ENCODE peak calls at places on chromosomes 4 and X, in six cellular contexts. One of them, this sample, is unnamed.

GRCh38 chr4:2248044-2248780 is 6.3 kb upstream of the HAUS3 start:
- DNase-seq in SK-N-SH: peak
- DNase-seq in sigmoid colon: no peak
- DNase-seq in spleen: peak
- DNase-seq in GM12878: no peak
- DNase-seq in HCT116: no peak
- DNase-seq in this sample: no peak

GRCh38 chrX:64894454-64895038 is 81.7 kb downstream of the ZC4H2 start:
- DNase-seq in SK-N-SH: peak
- DNase-seq in sigmoid colon: no peak
- DNase-seq in spleen: no peak
- DNase-seq in GM12878: no peak
- DNase-seq in HCT116: peak
- DNase-seq in this sample: no peak

GRCh38 chr4:110009526-110009925 is 96.8 kb downstream of the EGF start:
- DNase-seq in SK-N-SH: no peak
- DNase-seq in sigmoid colon: no peak
- DNase-seq in spleen: no peak
- DNase-seq in GM12878: no peak
- DNase-seq in HCT116: no peak
- DNase-seq in this sample: no peak

GRCh38 chrX:150929058-150929457 is 30.6 kb upstream of the CD99L2 start:
- DNase-seq in SK-N-SH: no peak
- DNase-seq in sigmoid colon: no peak
- DNase-seq in spleen: no peak
- DNase-seq in GM12878: no peak
- DNase-seq in HCT116: no peak
- DNase-seq in this sample: no peak

GRCh38 chrX:120549483-120550452 is 11.0 kb downstream of the CUL4B start:
- DNase-seq in SK-N-SH: no peak
- DNase-seq in sigmoid colon: no peak
- DNase-seq in spleen: no peak
- DNase-seq in GM12878: no peak
- DNase-seq in HCT116: peak
- DNase-seq in this sample: no peak

GRCh38 chrX:116961872-116962582 is 499.3 kb upstream of the CT83 start:
- DNase-seq in SK-N-SH: peak
- DNase-seq in sigmoid colon: no peak
- DNase-seq in spleen: no peak
- DNase-seq in GM12878: no peak
- DNase-seq in HCT116: no peak
- DNase-seq in this sample: no peak

GRCh38 chr4:27861381-27861787 is 1000.7 kb downstream of the STIM2 start:
- DNase-seq in SK-N-SH: peak
- DNase-seq in sigmoid colon: no peak
- DNase-seq in spleen: no peak
- DNase-seq in GM12878: no peak
- DNase-seq in HCT116: peak
- DNase-seq in this sample: no peak

GRCh38 chr4:102494603-102495002 is 6.6 kb upstream of the NFKB1 start:
- DNase-seq in SK-N-SH: no peak
- DNase-seq in sigmoid colon: no peak
- DNase-seq in spleen: no peak
- DNase-seq in GM12878: no peak
- DNase-seq in HCT116: no peak
- DNase-seq in this sample: no peak

GRCh38 chr4:11904117-11904535 is 475.4 kb upstream of the HS3ST1 start:
- DNase-seq in SK-N-SH: no peak
- DNase-seq in sigmoid colon: no peak
- DNase-seq in spleen: peak
- DNase-seq in GM12878: no peak
- DNase-seq in HCT116: no peak
- DNase-seq in this sample: no peak

GRCh38 chr4:60890743-60891142 is 309.4 kb upstream of the ADGRL3 start:
- DNase-seq in SK-N-SH: no peak
- DNase-seq in sigmoid colon: no peak
- DNase-seq in spleen: no peak
- DNase-seq in GM12878: no peak
- DNase-seq in HCT116: no peak
- DNase-seq in this sample: no peak

GRCh38 chrX:19225906-19226305 is 103.6 kb upstream of the ADGRG2 start:
- DNase-seq in SK-N-SH: peak
- DNase-seq in sigmoid colon: no peak
- DNase-seq in spleen: no peak
- DNase-seq in GM12878: no peak
- DNase-seq in HCT116: no peak
- DNase-seq in this sample: no peak

GRCh38 chr4:53841711-53842110 is 222.7 kb downstream of the CHIC2 start:
- DNase-seq in SK-N-SH: no peak
- DNase-seq in sigmoid colon: no peak
- DNase-seq in spleen: no peak
- DNase-seq in GM12878: no peak
- DNase-seq in HCT116: no peak
- DNase-seq in this sample: no peak

GRCh38 chr4:1113311-1114009 is at the start of gene RNF212:
- DNase-seq in SK-N-SH: peak
- DNase-seq in sigmoid colon: no peak
- DNase-seq in spleen: no peak
- DNase-seq in GM12878: no peak
- DNase-seq in HCT116: no peak
- DNase-seq in this sample: peak

GRCh38 chrX:68060506-68061205 is 372.6 kb downstream of the OPHN1 start:
- DNase-seq in SK-N-SH: no peak
- DNase-seq in sigmoid colon: no peak
- DNase-seq in spleen: no peak
- DNase-seq in GM12878: no peak
- DNase-seq in HCT116: no peak
- DNase-seq in this sample: no peak

GRCh38 chr4:147134536-147135210 is 189.0 kb upstream of the TTC29 start:
- DNase-seq in SK-N-SH: no peak
- DNase-seq in sigmoid colon: no peak
- DNase-seq in spleen: no peak
- DNase-seq in GM12878: no peak
- DNase-seq in HCT116: no peak
- DNase-seq in this sample: no peak

GRCh38 chrX:102341867-102342266 is 94.9 kb downstream of the NXF2 start:
- DNase-seq in SK-N-SH: no peak
- DNase-seq in sigmoid colon: no peak
- DNase-seq in spleen: no peak
- DNase-seq in GM12878: no peak
- DNase-seq in HCT116: no peak
- DNase-seq in this sample: no peak

GRCh38 chr4:55758570-55758969 is 61.0 kb upstream of the EXOC1L start:
- DNase-seq in SK-N-SH: no peak
- DNase-seq in sigmoid colon: no peak
- DNase-seq in spleen: no peak
- DNase-seq in GM12878: no peak
- DNase-seq in HCT116: no peak
- DNase-seq in this sample: no peak

GRCh38 chr4:108193891-108194672 is 25.4 kb upstream of the LEF1 start:
- DNase-seq in SK-N-SH: no peak
- DNase-seq in sigmoid colon: no peak
- DNase-seq in spleen: no peak
- DNase-seq in GM12878: no peak
- DNase-seq in HCT116: no peak
- DNase-seq in this sample: no peak

GRCh38 chr4:17142232-17142711 is 243.8 kb upstream of the LDB2 start:
- DNase-seq in SK-N-SH: no peak
- DNase-seq in sigmoid colon: no peak
- DNase-seq in spleen: no peak
- DNase-seq in GM12878: no peak
- DNase-seq in HCT116: no peak
- DNase-seq in this sample: no peak

GRCh38 chr4:70628444-70628843 is at the start of gene ENAM:
- DNase-seq in SK-N-SH: no peak
- DNase-seq in sigmoid colon: no peak
- DNase-seq in spleen: no peak
- DNase-seq in GM12878: no peak
- DNase-seq in HCT116: no peak
- DNase-seq in this sample: no peak

GRCh38 chr4:22444813-22445212 is 71.1 kb downstream of the ADGRA3 start:
- DNase-seq in SK-N-SH: no peak
- DNase-seq in sigmoid colon: no peak
- DNase-seq in spleen: no peak
- DNase-seq in GM12878: no peak
- DNase-seq in HCT116: no peak
- DNase-seq in this sample: no peak

GRCh38 chrX:153406903-153407302 is 4.4 kb upstream of the ZFP92 start:
- DNase-seq in SK-N-SH: no peak
- DNase-seq in sigmoid colon: no peak
- DNase-seq in spleen: peak
- DNase-seq in GM12878: no peak
- DNase-seq in HCT116: no peak
- DNase-seq in this sample: no peak

GRCh38 chrX:17082831-17083230 is 136.4 kb downstream of the REPS2 start:
- DNase-seq in SK-N-SH: peak
- DNase-seq in sigmoid colon: no peak
- DNase-seq in spleen: no peak
- DNase-seq in GM12878: no peak
- DNase-seq in HCT116: peak
- DNase-seq in this sample: no peak

GRCh38 chr4:111943796-111944203 is 201.5 kb upstream of the FAM241A start:
- DNase-seq in SK-N-SH: peak
- DNase-seq in sigmoid colon: no peak
- DNase-seq in spleen: peak
- DNase-seq in GM12878: no peak
- DNase-seq in HCT116: peak
- DNase-seq in this sample: no peak

GRCh38 chrX:148588649-148589310 is 88.4 kb downstream of the AFF2 start:
- DNase-seq in SK-N-SH: no peak
- DNase-seq in sigmoid colon: no peak
- DNase-seq in spleen: no peak
- DNase-seq in GM12878: no peak
- DNase-seq in HCT116: no peak
- DNase-seq in this sample: no peak

GRCh38 chr4:23881052-23881501 is 8.8 kb downstream of the PPARGC1A start:
- DNase-seq in SK-N-SH: no peak
- DNase-seq in sigmoid colon: no peak
- DNase-seq in spleen: no peak
- DNase-seq in GM12878: no peak
- DNase-seq in HCT116: no peak
- DNase-seq in this sample: no peak

DNA sequence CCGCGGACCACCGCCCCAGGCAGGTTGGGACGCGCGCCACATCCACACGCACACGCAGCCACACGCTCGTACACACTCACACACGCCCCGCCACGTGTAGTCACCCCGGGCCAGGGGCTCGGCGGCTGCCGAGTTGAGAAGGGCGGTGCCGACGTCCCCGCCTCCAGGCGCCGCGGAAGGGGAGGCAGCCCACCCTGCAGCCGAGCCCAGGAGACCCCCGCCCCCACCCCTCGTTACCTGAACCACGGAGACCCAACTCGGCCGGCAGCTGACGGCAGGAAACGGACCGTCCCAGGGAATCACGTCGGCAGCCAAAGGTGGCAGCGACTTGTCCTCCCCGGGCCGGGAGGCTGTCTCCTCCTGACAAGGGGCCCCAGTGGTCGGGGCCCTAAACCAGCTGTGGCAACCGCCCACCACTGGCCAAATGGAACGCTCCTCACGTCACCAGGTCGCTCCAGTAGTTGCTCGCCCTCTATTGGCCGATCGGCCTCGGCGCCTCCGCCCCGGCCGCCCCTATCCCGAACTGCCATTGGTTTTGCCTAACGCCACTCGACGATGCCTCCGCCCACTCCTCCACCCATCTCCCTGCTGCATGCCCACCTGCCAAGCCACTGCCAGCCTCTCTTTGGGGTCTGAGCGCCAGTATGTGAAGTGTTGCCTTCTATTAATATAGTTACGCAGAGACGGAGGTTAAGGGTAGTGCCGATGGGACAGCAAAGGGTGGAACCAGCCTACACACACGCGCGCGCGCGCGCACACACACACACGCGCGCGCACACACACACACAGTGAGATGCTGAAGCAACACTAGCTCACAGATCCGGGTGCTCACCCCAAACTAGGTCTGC is at the start of gene ZDHHC9:
- DNase-seq in SK-N-SH: peak
- DNase-seq in sigmoid colon: peak
- DNase-seq in spleen: peak
- DNase-seq in GM12878: peak
- DNase-seq in HCT116: peak
- DNase-seq in this sample: no peak
- H3K4me3 ChIP-seq in SK-N-SH: peak
- H3K4me3 ChIP-seq in sigmoid colon: peak
- H3K4me3 ChIP-seq in spleen: peak
- H3K4me3 ChIP-seq in GM12878: peak
- H3K4me3 ChIP-seq in HCT116: peak
- H3K4me3 ChIP-seq in this sample: peak

GRCh38 chrX:72145181-72145580 is 13.5 kb upstream of the RTL5 start:
- DNase-seq in SK-N-SH: no peak
- DNase-seq in sigmoid colon: no peak
- DNase-seq in spleen: no peak
- DNase-seq in GM12878: no peak
- DNase-seq in HCT116: no peak
- DNase-seq in this sample: no peak
- TF ChIP-seq POLR2AphosphoS5 in SK-N-SH: no peak
- TF ChIP-seq POLR2AphosphoS5 in sigmoid colon: no peak
- TF ChIP-seq POLR2AphosphoS5 in spleen: no peak
- TF ChIP-seq POLR2AphosphoS5 in GM12878: no peak
- TF ChIP-seq POLR2AphosphoS5 in HCT116: no peak
- TF ChIP-seq POLR2AphosphoS5 in this sample: no peak

DNA sequence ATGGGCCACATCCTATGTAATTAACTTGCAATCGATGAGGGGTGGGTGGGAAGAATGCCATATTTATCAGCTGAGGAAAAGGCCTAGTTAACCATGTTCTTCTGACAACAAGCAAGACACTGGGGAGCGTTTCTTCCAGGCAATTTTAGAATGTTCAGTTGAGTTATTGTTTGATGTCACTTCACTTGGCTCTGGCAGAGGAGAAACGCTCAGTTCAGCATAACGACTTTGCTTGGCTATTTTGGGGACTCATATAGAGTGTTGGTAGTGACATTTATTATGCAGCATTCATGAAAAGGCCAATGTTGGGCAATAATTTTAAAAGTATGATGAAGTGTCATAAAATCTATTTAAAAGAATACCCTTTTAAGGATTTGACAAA is 650 bp downstream of the SYNPO2 start:
- DNase-seq in SK-N-SH: no peak
- DNase-seq in sigmoid colon: peak
- DNase-seq in spleen: no peak
- DNase-seq in GM12878: no peak
- DNase-seq in HCT116: no peak
- DNase-seq in this sample: no peak
- H3K4me3 ChIP-seq in SK-N-SH: peak
- H3K4me3 ChIP-seq in sigmoid colon: peak
- H3K4me3 ChIP-seq in spleen: peak
- H3K4me3 ChIP-seq in GM12878: peak
- H3K4me3 ChIP-seq in HCT116: peak
- H3K4me3 ChIP-seq in this sample: peak

DNA sequence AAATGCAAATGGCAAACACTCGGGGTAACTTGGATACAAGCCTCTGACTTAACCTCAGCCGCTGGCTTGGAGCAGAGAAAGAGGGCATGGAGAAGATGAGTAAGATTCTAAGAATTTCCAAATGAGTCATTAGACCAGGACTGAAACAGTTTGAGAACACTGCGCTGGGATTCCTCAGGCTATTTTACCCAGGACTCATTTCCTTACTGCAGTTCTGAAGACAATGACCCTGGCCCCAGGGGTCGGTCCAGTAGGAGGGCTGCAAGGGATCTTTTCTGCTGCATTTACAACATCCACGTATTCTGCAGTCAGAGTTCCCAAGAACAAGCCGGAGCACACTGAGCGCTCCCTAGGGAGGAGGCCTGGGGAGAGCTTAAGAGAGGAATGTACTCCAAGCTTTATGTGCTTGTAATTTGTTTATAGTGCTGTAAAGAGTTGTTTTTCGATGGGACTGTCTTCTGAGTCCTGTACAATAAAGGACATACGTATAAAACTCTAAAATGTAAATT is 27.3 kb upstream of the SORBS2 start:
- DNase-seq in SK-N-SH: no peak
- DNase-seq in sigmoid colon: peak
- DNase-seq in spleen: no peak
- DNase-seq in GM12878: no peak
- DNase-seq in HCT116: peak
- DNase-seq in this sample: no peak
- TF ChIP-seq POLR2AphosphoS5 in SK-N-SH: peak
- TF ChIP-seq POLR2AphosphoS5 in sigmoid colon: peak
- TF ChIP-seq POLR2AphosphoS5 in spleen: no peak
- TF ChIP-seq POLR2AphosphoS5 in GM12878: no peak
- TF ChIP-seq POLR2AphosphoS5 in HCT116: peak
- TF ChIP-seq POLR2AphosphoS5 in this sample: peak